ENCODE peak calls at places on chromosomes 13 and 19, in nine cellular contexts. One of them, this sample, is unnamed.
A peak's percentile ranks its signal among the peaks of the same experiment; 100 is the strongest.

GRCh38 chr19:15452111-15453047 is 2.6 kb upstream of the WIZ start:
- DNase-seq in GM12878: no peak
- DNase-seq in GM23338: peak; percentile 99
- DNase-seq in GM04504: peak; percentile 35
- DNase-seq in choroid plexus epithelial cell: peak; percentile 95
- DNase-seq in stimulated activated CD8-positive, alpha-beta memory T cell treated with anti-CD3 and anti-CD28 coated beads, Interleukin-15, amount 100 ng/mL, for 1 hour: no peak
- DNase-seq in AG04450: peak; percentile 8
- DNase-seq in AG08395: peak; percentile 95
- DNase-seq in left ventricle myocardium inferior: peak; percentile 91
- DNase-seq in this sample: no peak

GRCh38 chr13:114319441-114319871 is 5.2 kb downstream of the CHAMP1 start:
- DNase-seq in GM04504: peak; percentile 74
- DNase-seq in GM12878: no peak
- DNase-seq in left ventricle myocardium inferior: no peak
- DNase-seq in GM23338: no peak
- DNase-seq in AG04450: peak; percentile 85
- DNase-seq in choroid plexus epithelial cell: peak; percentile 77
- DNase-seq in stimulated activated CD8-positive, alpha-beta memory T cell treated with anti-CD3 and anti-CD28 coated beads, Interleukin-15, amount 100 ng/mL, for 1 hour: no peak
- DNase-seq in AG08395: peak; percentile 79
- DNase-seq in this sample: no peak

GRCh38 chr13:113078895-113079720 is 26.5 kb upstream of the F7 start:
- DNase-seq in left ventricle myocardium inferior: no peak
- DNase-seq in stimulated activated CD8-positive, alpha-beta memory T cell treated with anti-CD3 and anti-CD28 coated beads, Interleukin-15, amount 100 ng/mL, for 1 hour: no peak
- DNase-seq in GM04504: no peak
- DNase-seq in choroid plexus epithelial cell: no peak
- DNase-seq in AG08395: no peak
- DNase-seq in GM23338: no peak
- DNase-seq in GM12878: no peak
- DNase-seq in AG04450: no peak
- DNase-seq in this sample: no peak

GRCh38 chr13:110300090-110300815 is 6.7 kb downstream of the COL4A1 start:
- DNase-seq in GM04504: no peak
- DNase-seq in GM12878: no peak
- DNase-seq in GM23338: no peak
- DNase-seq in choroid plexus epithelial cell: no peak
- DNase-seq in left ventricle myocardium inferior: no peak
- DNase-seq in AG04450: no peak
- DNase-seq in stimulated activated CD8-positive, alpha-beta memory T cell treated with anti-CD3 and anti-CD28 coated beads, Interleukin-15, amount 100 ng/mL, for 1 hour: no peak
- DNase-seq in AG08395: no peak
- DNase-seq in this sample: no peak

GRCh38 chr19:48859711-48860572 is 8.5 kb downstream of the PLEKHA4 start:
- DNase-seq in GM23338: peak; percentile 97
- DNase-seq in left ventricle myocardium inferior: peak; percentile 20
- DNase-seq in stimulated activated CD8-positive, alpha-beta memory T cell treated with anti-CD3 and anti-CD28 coated beads, Interleukin-15, amount 100 ng/mL, for 1 hour: no peak
- DNase-seq in AG04450: no peak
- DNase-seq in choroid plexus epithelial cell: no peak
- DNase-seq in GM04504: no peak
- DNase-seq in GM12878: no peak
- DNase-seq in AG08395: no peak
- DNase-seq in this sample: no peak

GRCh38 chr19:5254944-5255343 is 85.7 kb downstream of the PTPRS start:
- DNase-seq in AG08395: no peak
- DNase-seq in stimulated activated CD8-positive, alpha-beta memory T cell treated with anti-CD3 and anti-CD28 coated beads, Interleukin-15, amount 100 ng/mL, for 1 hour: no peak
- DNase-seq in GM12878: no peak
- DNase-seq in left ventricle myocardium inferior: no peak
- DNase-seq in GM23338: no peak
- DNase-seq in GM04504: no peak
- DNase-seq in AG04450: no peak
- DNase-seq in choroid plexus epithelial cell: no peak
- DNase-seq in this sample: no peak

GRCh38 chr13:98570929-98571372 is 6.0 kb downstream of the STK24 start:
- DNase-seq in left ventricle myocardium inferior: no peak
- DNase-seq in GM12878: peak; percentile 92
- DNase-seq in choroid plexus epithelial cell: peak; percentile 35
- DNase-seq in stimulated activated CD8-positive, alpha-beta memory T cell treated with anti-CD3 and anti-CD28 coated beads, Interleukin-15, amount 100 ng/mL, for 1 hour: no peak
- DNase-seq in AG04450: no peak
- DNase-seq in AG08395: no peak
- DNase-seq in GM04504: no peak
- DNase-seq in GM23338: no peak
- DNase-seq in this sample: peak; percentile 80

GRCh38 chr19:6521718-6522646 is 8.8 kb upstream of the TNFSF9 start:
- DNase-seq in GM23338: peak; percentile 12
- DNase-seq in left ventricle myocardium inferior: no peak
- DNase-seq in AG04450: no peak
- DNase-seq in GM04504: no peak
- DNase-seq in choroid plexus epithelial cell: no peak
- DNase-seq in GM12878: peak; percentile 95
- DNase-seq in AG08395: no peak
- DNase-seq in stimulated activated CD8-positive, alpha-beta memory T cell treated with anti-CD3 and anti-CD28 coated beads, Interleukin-15, amount 100 ng/mL, for 1 hour: peak; percentile 41
- DNase-seq in this sample: no peak

This sample was measured in CD4-positive, CD25-positive, alpha-beta regulatory T cell.